ENCODE peak calls at places on chromosomes 13 and 19, in eight cellular contexts. Z, X, E, T, G, S, C and V are unnamed samples.

GRCh38 chr19:2549701-2550191 is 73.8 kb downstream of the GADD45B start:
- DNase-seq in Z (peak), G (peak), S (no peak), T (peak), X (no peak), E (no peak), C (peak), V (no peak)

GRCh38 chr19:4831351-4832340 is at the start of gene TICAM1:
- DNase-seq in Z (peak), S (no peak), T (peak), E (peak), C (peak), G (no peak), X (peak), V (peak)

GRCh38 chr19:4523306-4524110 is 5.2 kb upstream of the PLIN4 start:
- DNase-seq in C (no peak), T (peak), Z (no peak), G (no peak), E (no peak), X (peak), S (peak), V (peak)

GRCh38 chr19:46731584-46731983 is 14.3 kb upstream of the FKRP start:
- DNase-seq in G (no peak), X (no peak), Z (no peak), C (no peak), E (no peak), S (no peak), T (no peak), V (no peak)

GRCh38 chr19:33139165-33139564 is 7.3 kb downstream of the WDR88 start:
- DNase-seq in G (no peak), X (no peak), E (no peak), Z (no peak), S (no peak), C (no peak), T (no peak), V (no peak)

GRCh38 chr13:35994131-35994966 is 136.8 kb downstream of the DCLK1 start:
- DNase-seq in C (no peak), G (no peak), S (no peak), E (no peak), T (peak), X (no peak), Z (peak), V (no peak)

GRCh38 chr13:75934889-75935288 is 298.8 kb downstream of the LMO7 start:
- DNase-seq in C (no peak), Z (peak), G (no peak), T (no peak), S (no peak), X (no peak), E (no peak), V (no peak)

GRCh38 chr19:5312058-5312457 is 28.6 kb downstream of the PTPRS start:
- DNase-seq in G (no peak), S (no peak), X (no peak), C (no peak), E (no peak), T (no peak), Z (no peak), V (no peak)

GRCh38 chr13:97226788-97227627 is 4.9 kb downstream of the MBNL2 start:
- DNase-seq in X (no peak), S (no peak), G (no peak), T (no peak), Z (no peak), E (no peak), C (no peak), V (peak)

GRCh38 chr19:8324186-8325050 is 3.1 kb downstream of the RPS28 start:
- DNase-seq in S (no peak), T (no peak), X (no peak), E (no peak), G (no peak), C (no peak), Z (no peak), V (no peak)

GRCh38 chr19:7641288-7642276 is 4.7 kb downstream of the STXBP2 start:
- DNase-seq in Z (no peak), E (no peak), G (no peak), C (no peak), S (peak), X (no peak), T (no peak), V (no peak)

GRCh38 chr13:102729560-102730275 is 34.9 kb upstream of the METTL21C start:
- DNase-seq in E (no peak), Z (peak), X (no peak), S (no peak), T (no peak), G (no peak), C (no peak), V (no peak)

GRCh38 chr13:49584771-49585182 is 581 bp downstream of the RCBTB1 start:
- DNase-seq in S (no peak), T (no peak), C (no peak), E (no peak), G (no peak), Z (no peak), X (no peak), V (peak)

GRCh38 chr13:109743706-109744453 is 42.5 kb downstream of the IRS2 start:
- DNase-seq in X (no peak), S (no peak), G (peak), T (no peak), Z (peak), E (no peak), C (peak), V (peak)

GRCh38 chr19:39237200-39238184 is 7.3 kb downstream of the IFNL3 start:
- DNase-seq in Z (no peak), S (peak), T (no peak), X (peak), G (no peak), E (peak), C (peak), V (peak)

GRCh38 chr19:46386151-46386550 is 27.2 kb downstream of the CCDC8 start:
- DNase-seq in X (no peak), S (no peak), E (no peak), T (no peak), Z (no peak), G (no peak), C (peak), V (no peak)

GRCh38 chr19:51354742-51355148 is 11.4 kb downstream of the ETFB start:
- DNase-seq in S (peak), G (no peak), T (no peak), Z (no peak), C (no peak), X (no peak), E (no peak), V (peak)

GRCh38 chr19:38686530-38686888 is 39.1 kb downstream of the ACTN4 start:
- DNase-seq in C (no peak), X (peak), T (no peak), G (no peak), S (no peak), E (no peak), Z (no peak), V (peak)

GRCh38 chr19:17977488-17977887 is 10.6 kb downstream of the KCNN1 start:
- DNase-seq in G (no peak), C (no peak), S (no peak), E (no peak), T (no peak), X (no peak), Z (no peak), V (no peak)

GRCh38 chr13:93226623-93227279 is at the start of gene GPC6:
- DNase-seq in G (peak), E (no peak), Z (peak), C (peak), X (no peak), T (peak), S (peak), V (no peak)

GRCh38 chr19:38683393-38684077 is 36.1 kb downstream of the ACTN4 start:
- DNase-seq in E (peak), Z (peak), G (no peak), X (no peak), S (peak), T (peak), C (peak), V (peak)

GRCh38 chr19:1052349-1052967 is 12.6 kb downstream of the ABCA7 start:
- DNase-seq in E (no peak), C (no peak), G (no peak), Z (no peak), S (no peak), X (no peak), T (no peak), V (no peak)
- TF ChIP-seq CTCF in E (no peak), C (no peak), G (no peak), Z (no peak), S (no peak), X (no peak), T (no peak), V (no peak)

DNA sequence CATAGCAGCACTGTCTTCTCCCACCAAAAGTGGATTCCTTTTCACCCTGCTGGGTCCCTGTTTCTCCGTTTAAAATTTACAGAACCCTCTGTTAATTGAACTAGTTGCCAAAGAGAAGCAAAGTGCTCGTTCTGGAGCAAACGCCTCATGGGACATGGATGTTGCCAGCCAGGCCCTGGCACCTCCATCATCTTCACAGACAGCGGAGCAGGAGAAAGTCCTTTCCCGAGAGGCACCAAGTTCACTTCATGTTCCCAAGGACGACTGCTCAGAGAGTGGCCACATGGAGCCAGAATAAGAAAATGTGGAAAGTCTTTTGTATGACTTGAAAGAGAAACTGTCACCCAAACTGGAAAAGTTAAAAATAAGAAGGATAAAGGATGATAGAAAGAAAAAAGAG is 151.5 kb downstream of the SOX1 start:
- DNase-seq in S (no peak), X (no peak), C (no peak), G (no peak), Z (no peak), E (no peak), T (no peak), V (no peak)
- TF ChIP-seq CTCF in S (no peak), X (no peak), C (no peak), G (no peak), Z (no peak), E (no peak), T (no peak), V (no peak)

GRCh38 chr13:90420683-90421082 is 926.8 kb upstream of the MIR17HG start:
- DNase-seq in T (no peak), Z (no peak), C (no peak), X (no peak), E (no peak), S (no peak), G (no peak), V (no peak)
- TF ChIP-seq CTCF in T (no peak), Z (peak), C (no peak), X (no peak), E (no peak), S (no peak), G (peak), V (no peak)

DNA sequence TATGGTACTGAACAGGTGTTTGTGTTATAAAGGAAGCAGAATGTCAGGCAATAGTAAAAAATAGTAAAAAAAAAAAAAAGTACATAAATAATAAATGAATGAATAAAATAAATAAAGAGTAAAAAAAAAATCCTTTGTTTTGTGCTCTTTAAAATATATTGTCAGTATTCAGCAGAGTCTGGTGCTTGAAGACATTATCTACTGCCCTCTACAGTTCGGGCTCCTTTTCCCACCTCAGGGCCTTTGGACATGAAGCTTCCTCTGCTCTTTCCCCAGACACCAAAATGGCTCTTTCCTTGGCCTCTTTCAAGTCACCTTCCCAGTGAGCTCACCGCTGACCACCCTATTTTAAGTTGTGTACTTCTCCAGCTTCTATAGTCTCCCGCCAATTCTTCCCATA is 137.5 kb downstream of the TNFRSF19 start:
- DNase-seq in S (no peak), G (no peak), X (no peak), E (no peak), Z (peak), C (no peak), T (no peak), V (peak)
- TF ChIP-seq CTCF in S (no peak), G (no peak), X (peak), E (no peak), Z (peak), C (peak), T (peak), V (no peak)

DNA sequence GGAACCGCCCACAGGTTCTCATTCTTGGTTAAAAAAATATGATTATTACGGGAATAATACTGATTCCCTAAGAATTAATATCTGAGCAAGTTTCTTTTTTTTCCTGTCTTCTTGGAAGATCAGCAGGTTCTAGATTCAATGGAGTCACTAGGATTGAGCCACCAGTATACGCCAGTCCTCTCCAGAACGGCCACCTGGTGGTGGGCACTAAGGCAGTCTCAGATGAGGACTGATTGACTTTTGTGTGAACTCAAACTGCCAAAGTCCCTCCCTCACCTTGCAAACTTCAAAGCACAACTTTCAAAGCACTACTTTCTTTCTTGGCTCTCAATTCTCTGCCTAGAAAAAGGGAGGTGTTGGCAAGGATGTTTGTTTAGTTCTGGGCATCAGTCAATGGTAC is 33.3 kb upstream of the ALOX5AP start:
- DNase-seq in E (no peak), S (no peak), G (no peak), C (no peak), T (no peak), X (no peak), Z (no peak), V (no peak)
- TF ChIP-seq CTCF in E (no peak), S (no peak), G (no peak), C (no peak), T (no peak), X (no peak), Z (peak), V (no peak)

DNA sequence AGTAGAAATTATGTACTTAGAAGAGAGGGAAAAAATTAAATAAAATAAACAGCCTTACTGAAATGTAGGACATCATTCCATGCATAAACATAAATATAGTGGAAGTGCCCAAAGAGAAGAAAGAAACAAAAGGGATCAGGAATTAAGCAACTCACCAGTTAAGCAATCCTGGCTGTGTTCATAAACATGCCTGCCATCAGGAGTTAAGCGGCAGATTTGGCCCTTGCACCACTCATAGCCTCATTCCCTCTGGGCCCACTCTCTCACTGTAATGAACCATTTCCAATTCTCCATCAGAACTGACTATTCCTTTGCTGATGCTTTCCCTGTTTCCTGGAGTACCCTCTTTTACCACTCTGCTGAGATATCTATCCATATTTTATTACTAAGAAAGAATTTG is 281.4 kb downstream of the LHFPL6 start:
- DNase-seq in C (no peak), T (peak), E (no peak), X (no peak), G (no peak), Z (no peak), S (no peak), V (no peak)
- TF ChIP-seq CTCF in C (no peak), T (no peak), E (no peak), X (no peak), G (no peak), Z (no peak), S (no peak), V (no peak)

DNA sequence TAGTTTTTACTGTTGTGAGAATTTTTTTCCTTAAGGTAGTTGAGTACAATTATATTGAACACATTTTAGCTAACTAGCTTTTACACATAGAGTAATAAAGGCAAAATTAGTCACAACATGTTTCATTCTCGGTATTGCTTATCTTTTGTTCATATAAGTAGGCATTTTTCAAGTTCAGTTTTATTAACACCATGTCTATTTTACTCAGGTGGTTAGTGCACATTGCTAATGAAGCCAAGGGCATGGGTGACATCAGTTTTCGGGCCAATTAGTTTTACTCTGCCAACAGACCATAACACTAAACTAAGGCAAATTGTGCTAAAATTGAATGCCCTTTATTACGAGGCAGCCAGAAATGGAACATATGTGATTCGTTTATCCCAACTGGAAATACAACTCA is 19.6 kb upstream of the PCDH17 start:
- DNase-seq in X (no peak), S (no peak), T (no peak), G (no peak), E (no peak), Z (no peak), C (no peak), V (no peak)
- TF ChIP-seq CTCF in X (no peak), S (no peak), T (no peak), G (no peak), E (no peak), Z (no peak), C (no peak), V (no peak)

GRCh38 chr19:19321143-19321577 is 531 bp downstream of the MAU2 start:
- DNase-seq in G (no peak), C (no peak), E (no peak), S (peak), T (no peak), Z (no peak), X (no peak), V (peak)

GRCh38 chr19:19319725-19320361 is 466 bp downstream of the SUGP1 start:
- DNase-seq in S (no peak), T (no peak), G (no peak), Z (no peak), C (no peak), X (no peak), E (no peak), V (peak)

GRCh38 chr19:19320362-19321142 is at the start of the genes MAU2 and SUGP1:
- DNase-seq in T (peak), C (peak), Z (peak), S (peak), E (peak), G (peak), X (peak), V (peak)

GRCh38 chr19:19316082-19316481 is 4.2 kb downstream of the SUGP1 start:
- DNase-seq in G (no peak), Z (no peak), S (no peak), E (no peak), C (no peak), X (no peak), T (no peak), V (no peak)

GRCh38 chr19:19315444-19315843 is 4.9 kb downstream of the SUGP1 start:
- DNase-seq in G (no peak), C (no peak), X (no peak), T (no peak), E (no peak), S (peak), Z (no peak), V (peak)
- TF ChIP-seq CTCF in G (no peak), C (no peak), X (no peak), T (no peak), E (no peak), S (no peak), Z (no peak), V (no peak)